ENCODE peak calls at places on chromosome 1, in five cellular contexts. C is A172; W is stimulated activated naive B cell treated with anti-CD40 and anti-IgM and Interleukin-4, amounts not matched to agents 10 μg/mL and 1 μg/mL and 100 μg/mL, for 72 hours; V is SK-N-MC; Z is nucleus accumbens. J is an unnamed sample.

GRCh38 chr1:1358433-1359201 is at the start of gene MXRA8:
- DNase-seq in C (no peak), W (no peak), Z (peak), V (no peak), J (no peak)

GRCh38 chr1:46642091-46642680 is 25.6 kb upstream of the MOB3C start:
- DNase-seq in C (no peak), Z (no peak), V (no peak), W (no peak), J (no peak)

GRCh38 chr1:1562556-1563195 is 12.0 kb downstream of the SSU72 start:
- DNase-seq in Z (no peak), C (no peak), V (no peak), W (no peak), J (no peak)

GRCh38 chr1:37434292-37434907 is 40.0 kb upstream of the ZC3H12A start:
- DNase-seq in C (peak), W (peak), V (no peak), Z (peak), J (no peak)

GRCh38 chr1:15617874-15618684 is 821 bp downstream of the DDI2 start:
- DNase-seq in C (no peak), V (no peak), W (peak), Z (peak), J (no peak)

GRCh38 chr1:15837931-15838330 is 9.6 kb upstream of the SPEN start:
- DNase-seq in C (no peak), V (no peak), Z (no peak), W (no peak), J (no peak)

GRCh38 chr1:3001471-3002348 is 19.6 kb upstream of the ACTRT2 start:
- DNase-seq in C (no peak), W (no peak), Z (no peak), V (no peak), J (no peak)

GRCh38 chr1:214989341-214989740 is 93.2 kb upstream of the KCNK2 start:
- DNase-seq in W (no peak), V (no peak), Z (no peak), C (peak), J (no peak)

GRCh38 chr1:204453141-204453772 is 41.3 kb downstream of the PIK3C2B start:
- DNase-seq in C (no peak), Z (no peak), V (peak), W (peak), J (no peak)

GRCh38 chr1:240109920-240110685 is 18.4 kb downstream of the FMN2 start:
- DNase-seq in C (no peak), Z (peak), W (no peak), V (no peak), J (no peak)

GRCh38 chr1:53342735-53343470 is 15.0 kb upstream of the LRP8 start:
- DNase-seq in C (no peak), V (no peak), Z (no peak), W (no peak), J (no peak)

GRCh38 chr1:17016317-17016661 is 4.6 kb upstream of the ATP13A2 start:
- DNase-seq in W (no peak), Z (no peak), V (no peak), C (peak), J (no peak)

GRCh38 chr1:31627930-31628421 is 10.5 kb downstream of the HCRTR1 start:
- DNase-seq in C (peak), V (no peak), W (no peak), Z (peak), J (no peak)